ENCODE peak calls at places on chromosomes 12 and 14, in seven cellular contexts. M is mesendoderm, F is neuronal stem cell, K is mesenchymal stem cell, Y is H9, C is H1, G is trophoblast cell. P is an unnamed sample.

GRCh38 chr12:6563448-6564050 is 4.5 kb downstream of the NOP2 start:
- DNase-seq in G (no peak), C (no peak), Y (peak; percentile 77), M (peak; percentile 73), F (peak; percentile 56), K (peak; percentile 71), P (peak; percentile 40)

GRCh38 chr12:63306476-63306875 is 155.5 kb upstream of the AVPR1A start:
- DNase-seq in C (no peak), F (no peak), M (no peak), Y (no peak), G (no peak), K (no peak), P (no peak)

GRCh38 chr14:103528158-103528511 is 861 bp upstream of the TRMT61A start:
- DNase-seq in F (no peak), C (no peak), G (no peak), M (no peak), Y (no peak), K (peak; percentile 41), P (no peak)

GRCh38 chr12:106274575-106275081 is 26.8 kb upstream of the CKAP4 start:
- DNase-seq in Y (no peak), F (no peak), C (no peak), G (no peak), K (no peak), M (no peak), P (no peak)

GRCh38 chr14:89249296-89249565 is 167.8 kb downstream of the FOXN3 start:
- DNase-seq in Y (peak; percentile 39), M (peak; percentile 93), G (peak; percentile 87), F (no peak), C (peak; percentile 21), K (no peak), P (peak; percentile 18)

GRCh38 chr12:53328043-53328435 is 6.6 kb upstream of the AAAS start:
- DNase-seq in M (peak; percentile 61), K (no peak), C (no peak), G (no peak), Y (peak; percentile 82), F (no peak), P (no peak)

GRCh38 chr12:104953323-104953722 is 4.8 kb downstream of the SLC41A2 start:
- DNase-seq in F (no peak), G (peak; percentile 76), Y (no peak), C (no peak), M (peak; percentile 14), K (no peak), P (no peak)

GRCh38 chr12:116087962-116088361 is 189.5 kb downstream of the MED13L start:
- DNase-seq in K (no peak), C (no peak), G (no peak), Y (no peak), M (no peak), F (no peak), P (no peak)

GRCh38 chr12:120010661-120011230 is 21.7 kb downstream of the BICDL1 start:
- DNase-seq in G (no peak), Y (no peak), F (no peak), M (peak; percentile 43), K (no peak), C (no peak), P (no peak)

GRCh38 chr14:74975059-74975810 is 19.8 kb upstream of the PGF start:
- DNase-seq in G (no peak), Y (peak; percentile 10), M (no peak), K (no peak), C (no peak), F (no peak), P (no peak)

GRCh38 chr14:22887260-22887989 is 4.4 kb downstream of the REM2 start:
- DNase-seq in K (peak; percentile 82), Y (peak; percentile 83), M (peak; percentile 98), G (peak; percentile 73), C (no peak), F (peak; percentile 76), P (peak; percentile 75)

GRCh38 chr12:2960432-2960956 is 1.3 kb downstream of the TEAD4 start:
- DNase-seq in F (peak; percentile 20), K (peak; percentile 72), Y (peak; percentile 48), M (peak; percentile 45), G (no peak), C (no peak), P (peak; percentile 67)

GRCh38 chr12:49059385-49060232 is 985 bp downstream of the KMT2D start:
- DNase-seq in M (peak; percentile 57), K (peak; percentile 35), F (no peak), G (no peak), C (no peak), Y (no peak), P (no peak)

GRCh38 chr12:128816643-128816920 is 7.2 kb downstream of the SLC15A4 start:
- DNase-seq in F (no peak), G (no peak), K (no peak), Y (no peak), C (no peak), M (no peak), P (no peak)

GRCh38 chr12:128814411-128815261 is 9.1 kb downstream of the SLC15A4 start:
- DNase-seq in M (no peak), G (no peak), C (no peak), K (no peak), F (no peak), Y (no peak), P (no peak)

GRCh38 chr12:128817115-128818015 is 6.4 kb downstream of the SLC15A4 start:
- DNase-seq in K (peak; percentile 79), M (peak; percentile 68), C (no peak), F (no peak), Y (no peak), G (no peak), P (peak; percentile 55)

GRCh38 chr12:128813883-128814282 is 9.9 kb downstream of the SLC15A4 start:
- DNase-seq in M (no peak), Y (no peak), G (no peak), K (peak; percentile 20), F (no peak), C (no peak), P (no peak)

GRCh38 chr12:128815779-128816642 is 7.7 kb downstream of the SLC15A4 start:
- DNase-seq in K (no peak), C (no peak), F (no peak), M (no peak), G (no peak), Y (no peak), P (no peak)
- H3K27ac ChIP-seq in K (no peak overlapping the region), C (no peak overlapping the region), F (no peak overlapping the region), M (no peak overlapping the region), G (no peak overlapping the region), Y (no peak overlapping the region), P (no peak overlapping the region)

GRCh38 chr14:90552465-90553297 is 155.9 kb downstream of the CALM1 start:
- DNase-seq in K (no peak), Y (no peak), G (no peak), F (no peak), M (no peak), C (no peak), P (no peak)

GRCh38 chr14:90553298-90553920 is 156.6 kb downstream of the CALM1 start:
- DNase-seq in C (no peak), K (no peak), F (no peak), M (peak; percentile 42), Y (no peak), G (no peak), P (no peak)

GRCh38 chr14:90555126-90556049 is 158.6 kb downstream of the CALM1 start:
- DNase-seq in C (no peak), F (no peak), M (no peak), Y (no peak), K (no peak), G (no peak), P (no peak)

GRCh38 chr14:90553921-90554336 is 157.1 kb downstream of the CALM1 start:
- DNase-seq in M (no peak), Y (no peak), F (no peak), G (no peak), K (no peak), C (no peak), P (no peak)

DNA sequence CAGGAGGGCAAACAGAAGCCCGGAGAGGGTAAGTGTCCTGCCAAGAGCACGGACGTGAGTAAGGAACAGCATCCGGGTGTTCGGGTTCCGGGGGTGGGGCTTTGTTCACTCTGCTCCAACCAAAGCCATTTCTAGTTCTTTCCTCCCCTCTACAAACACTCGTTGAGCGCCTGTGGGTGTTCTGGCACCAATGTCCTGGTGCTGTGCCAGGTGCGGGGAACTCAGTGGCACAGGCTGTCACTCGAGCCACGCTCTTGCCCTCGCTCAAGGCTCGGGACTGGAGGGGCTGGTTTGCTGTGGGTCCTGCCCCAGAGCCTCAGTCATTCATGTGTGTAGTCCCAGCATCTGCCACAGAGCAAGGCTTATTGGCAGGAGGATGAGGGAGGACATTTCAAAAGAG is 157.5 kb downstream of the CALM1 start:
- DNase-seq in K (no peak), F (no peak), M (no peak), Y (no peak), G (no peak), C (no peak), P (no peak)
- H2BK5ac ChIP-seq in K (no peak overlapping the region), F (no peak overlapping the region), M (no peak overlapping the region), Y (no peak overlapping the region), G (no peak overlapping the region), C (no peak overlapping the region), P (no peak overlapping the region)

GRCh38 chr12:113161415-113162016 is 12.0 kb downstream of the CFAP73 start:
- DNase-seq in G (peak; percentile 1), Y (peak; percentile 100), M (peak; percentile 99), K (no peak), C (peak; percentile 98), F (peak; percentile 97), P (no peak)
- H3K27ac ChIP-seq in G (no peak overlapping the region), Y (no peak overlapping the region), M (no peak overlapping the region), K (no peak overlapping the region), C (no peak overlapping the region), F (peak overlapping the region; percentile 38), P (no peak overlapping the region)

DNA sequence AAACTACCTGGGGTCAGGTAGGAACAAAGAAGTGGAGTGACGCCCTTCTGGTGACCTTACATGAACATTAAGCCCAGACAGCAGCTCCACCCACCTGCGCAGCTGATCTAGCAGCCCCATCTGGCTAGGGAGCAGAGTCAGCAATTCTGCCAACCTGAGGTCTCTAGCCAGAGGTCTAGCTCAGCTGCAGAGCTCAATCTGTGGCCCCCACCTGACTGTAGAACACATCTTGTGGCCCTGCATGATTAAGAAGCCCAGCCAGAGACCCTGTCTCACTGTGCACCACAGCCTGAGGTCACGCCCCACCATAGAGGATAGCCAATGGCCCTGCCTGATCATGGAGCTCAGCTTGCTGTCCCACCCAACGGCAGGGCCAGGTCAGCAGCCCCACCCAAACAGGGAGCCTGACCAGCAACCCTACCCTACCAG is 50.6 kb upstream of the HIGD1C start:
- DNase-seq in G (no peak), Y (no peak), M (no peak), K (no peak), F (no peak), C (no peak), P (no peak)
- H2BK5ac ChIP-seq in G (no peak overlapping the region), Y (no peak overlapping the region), M (no peak overlapping the region), K (no peak overlapping the region), F (no peak overlapping the region), C (no peak overlapping the region), P (no peak overlapping the region)

GRCh38 chr12:31951008-31951407 is 8.2 kb upstream of the RESF1 start:
- DNase-seq in Y (no peak), G (no peak), F (no peak), K (no peak), C (no peak), M (peak; percentile 46), P (no peak)
- H3K27ac ChIP-seq in Y (no peak overlapping the region), G (no peak overlapping the region), F (no peak overlapping the region), K (no peak overlapping the region), C (no peak overlapping the region), M (no peak overlapping the region), P (no peak overlapping the region)

GRCh38 chr12:97748298-97748697 is 285.7 kb downstream of the RMST start:
- DNase-seq in C (no peak), Y (no peak), F (no peak), M (no peak), K (peak; percentile 1), G (no peak), P (no peak)
- H2BK5ac ChIP-seq in C (no peak overlapping the region), Y (no peak overlapping the region), F (no peak overlapping the region), M (no peak overlapping the region), K (no peak overlapping the region), G (no peak overlapping the region), P (no peak overlapping the region)

GRCh38 chr12:47079365-47079893 is at the start of gene PCED1B:
- DNase-seq in G (peak; percentile 75), F (peak; percentile 42), Y (peak; percentile 74), C (no peak), K (peak; percentile 73), M (peak; percentile 83), P (peak; percentile 72)
- H3K27ac ChIP-seq in G (peak within 1 kb of the TSS; percentile 29), F (no peak within 1 kb of the TSS), Y (no peak within 1 kb of the TSS), C (no peak within 1 kb of the TSS), K (peak within 1 kb of the TSS; percentile 96), M (peak within 1 kb of the TSS; percentile 92), P (peak within 1 kb of the TSS; percentile 57)